ENCODE peak calls at places on chromosomes 5 and 9, in eight cellular contexts. One of them, this sample, is unnamed.

GRCh38 chr5:173246135-173246495 is 11.1 kb upstream of the NKX2-5 start:
- DNase-seq in left ventricle myocardium inferior: no peak
- DNase-seq in neuronal stem cell: no peak
- DNase-seq in foreskin fibroblast: no peak
- DNase-seq in astrocyte: no peak
- DNase-seq in kidney epithelial cell: no peak
- DNase-seq in naive thymus-derived CD4-positive, alpha-beta T cell: no peak
- DNase-seq in ovary: no peak
- DNase-seq in this sample: no peak

GRCh38 chr5:65811004-65811403 is 89.0 kb downstream of the NLN start:
- DNase-seq in left ventricle myocardium inferior: no peak
- DNase-seq in neuronal stem cell: no peak
- DNase-seq in foreskin fibroblast: peak
- DNase-seq in astrocyte: peak
- DNase-seq in kidney epithelial cell: no peak
- DNase-seq in naive thymus-derived CD4-positive, alpha-beta T cell: no peak
- DNase-seq in ovary: no peak
- DNase-seq in this sample: no peak

GRCh38 chr9:36030871-36031270 is 5.8 kb upstream of the RECK start:
- DNase-seq in left ventricle myocardium inferior: no peak
- DNase-seq in neuronal stem cell: no peak
- DNase-seq in foreskin fibroblast: no peak
- DNase-seq in astrocyte: no peak
- DNase-seq in kidney epithelial cell: no peak
- DNase-seq in naive thymus-derived CD4-positive, alpha-beta T cell: no peak
- DNase-seq in ovary: no peak
- DNase-seq in this sample: no peak

GRCh38 chr5:55868846-55869245 is 17.7 kb downstream of the IL31RA start:
- DNase-seq in left ventricle myocardium inferior: no peak
- DNase-seq in neuronal stem cell: no peak
- DNase-seq in foreskin fibroblast: peak
- DNase-seq in astrocyte: peak
- DNase-seq in kidney epithelial cell: peak
- DNase-seq in naive thymus-derived CD4-positive, alpha-beta T cell: no peak
- DNase-seq in ovary: no peak
- DNase-seq in this sample: no peak

GRCh38 chr5:78320461-78320860 is 26.0 kb upstream of the AP3B1 start:
- DNase-seq in left ventricle myocardium inferior: no peak
- DNase-seq in neuronal stem cell: no peak
- DNase-seq in foreskin fibroblast: peak
- DNase-seq in astrocyte: peak
- DNase-seq in kidney epithelial cell: no peak
- DNase-seq in naive thymus-derived CD4-positive, alpha-beta T cell: no peak
- DNase-seq in ovary: no peak
- DNase-seq in this sample: peak

GRCh38 chr5:1161832-1162229 is 39.6 kb upstream of the SLC6A19 start:
- DNase-seq in left ventricle myocardium inferior: peak
- DNase-seq in neuronal stem cell: no peak
- DNase-seq in foreskin fibroblast: no peak
- DNase-seq in astrocyte: no peak
- DNase-seq in kidney epithelial cell: no peak
- DNase-seq in naive thymus-derived CD4-positive, alpha-beta T cell: no peak
- DNase-seq in ovary: no peak
- DNase-seq in this sample: no peak

GRCh38 chr9:76269789-76270188 is 124.4 kb downstream of the RFK start:
- DNase-seq in left ventricle myocardium inferior: no peak
- DNase-seq in neuronal stem cell: no peak
- DNase-seq in foreskin fibroblast: no peak
- DNase-seq in astrocyte: peak
- DNase-seq in kidney epithelial cell: no peak
- DNase-seq in naive thymus-derived CD4-positive, alpha-beta T cell: no peak
- DNase-seq in ovary: no peak
- DNase-seq in this sample: no peak

GRCh38 chr5:132873930-132874271 is 433 bp downstream of the LEAP2 start:
- DNase-seq in left ventricle myocardium inferior: no peak
- DNase-seq in neuronal stem cell: no peak
- DNase-seq in foreskin fibroblast: no peak
- DNase-seq in astrocyte: no peak
- DNase-seq in kidney epithelial cell: no peak
- DNase-seq in naive thymus-derived CD4-positive, alpha-beta T cell: no peak
- DNase-seq in ovary: no peak
- DNase-seq in this sample: no peak

GRCh38 chr5:1119312-1119831 is 7.5 kb upstream of the SLC12A7 start:
- DNase-seq in left ventricle myocardium inferior: no peak
- DNase-seq in neuronal stem cell: no peak
- DNase-seq in foreskin fibroblast: no peak
- DNase-seq in astrocyte: no peak
- DNase-seq in kidney epithelial cell: no peak
- DNase-seq in naive thymus-derived CD4-positive, alpha-beta T cell: no peak
- DNase-seq in ovary: no peak
- DNase-seq in this sample: no peak

GRCh38 chr5:75009559-75010230 is 42.7 kb downstream of the GCNT4 start:
- DNase-seq in left ventricle myocardium inferior: no peak
- DNase-seq in neuronal stem cell: no peak
- DNase-seq in foreskin fibroblast: no peak
- DNase-seq in astrocyte: no peak
- DNase-seq in kidney epithelial cell: no peak
- DNase-seq in naive thymus-derived CD4-positive, alpha-beta T cell: no peak
- DNase-seq in ovary: no peak
- DNase-seq in this sample: peak

GRCh38 chr9:129596541-129597328 is 24.2 kb downstream of the C9orf50 start:
- DNase-seq in left ventricle myocardium inferior: peak
- DNase-seq in neuronal stem cell: peak
- DNase-seq in foreskin fibroblast: peak
- DNase-seq in astrocyte: peak
- DNase-seq in kidney epithelial cell: no peak
- DNase-seq in naive thymus-derived CD4-positive, alpha-beta T cell: no peak
- DNase-seq in ovary: peak
- DNase-seq in this sample: no peak

GRCh38 chr9:112180387-112180881 is 5.3 kb upstream of the SUSD1 start:
- DNase-seq in left ventricle myocardium inferior: no peak
- DNase-seq in neuronal stem cell: no peak
- DNase-seq in foreskin fibroblast: no peak
- DNase-seq in astrocyte: peak
- DNase-seq in kidney epithelial cell: no peak
- DNase-seq in naive thymus-derived CD4-positive, alpha-beta T cell: no peak
- DNase-seq in ovary: no peak
- DNase-seq in this sample: peak

GRCh38 chr5:107228237-107228636 is 442.5 kb downstream of the EFNA5 start:
- DNase-seq in left ventricle myocardium inferior: no peak
- DNase-seq in neuronal stem cell: no peak
- DNase-seq in foreskin fibroblast: no peak
- DNase-seq in astrocyte: no peak
- DNase-seq in kidney epithelial cell: no peak
- DNase-seq in naive thymus-derived CD4-positive, alpha-beta T cell: no peak
- DNase-seq in ovary: no peak
- DNase-seq in this sample: no peak

GRCh38 chr5:41681820-41682219 is 171.4 kb upstream of the PLCXD3 start:
- DNase-seq in left ventricle myocardium inferior: no peak
- DNase-seq in neuronal stem cell: no peak
- DNase-seq in foreskin fibroblast: no peak
- DNase-seq in astrocyte: no peak
- DNase-seq in kidney epithelial cell: no peak
- DNase-seq in naive thymus-derived CD4-positive, alpha-beta T cell: no peak
- DNase-seq in ovary: no peak
- DNase-seq in this sample: no peak

GRCh38 chr5:174425271-174425963 is 299.0 kb upstream of the MSX2 start:
- DNase-seq in left ventricle myocardium inferior: no peak
- DNase-seq in neuronal stem cell: no peak
- DNase-seq in foreskin fibroblast: no peak
- DNase-seq in astrocyte: no peak
- DNase-seq in kidney epithelial cell: no peak
- DNase-seq in naive thymus-derived CD4-positive, alpha-beta T cell: no peak
- DNase-seq in ovary: no peak
- DNase-seq in this sample: no peak

GRCh38 chr5:14487896-14488570 is 93.6 kb upstream of the OTULINL start:
- DNase-seq in left ventricle myocardium inferior: no peak
- DNase-seq in neuronal stem cell: no peak
- DNase-seq in foreskin fibroblast: no peak
- DNase-seq in astrocyte: no peak
- DNase-seq in kidney epithelial cell: no peak
- DNase-seq in naive thymus-derived CD4-positive, alpha-beta T cell: no peak
- DNase-seq in ovary: no peak
- DNase-seq in this sample: no peak

GRCh38 chr9:122209451-122209850 is 19.3 kb downstream of the LHX6 start:
- DNase-seq in left ventricle myocardium inferior: no peak
- DNase-seq in neuronal stem cell: no peak
- DNase-seq in foreskin fibroblast: no peak
- DNase-seq in astrocyte: no peak
- DNase-seq in kidney epithelial cell: no peak
- DNase-seq in naive thymus-derived CD4-positive, alpha-beta T cell: no peak
- DNase-seq in ovary: no peak
- DNase-seq in this sample: no peak

GRCh38 chr9:98960409-98960808 is 16.7 kb downstream of the COL15A1 start:
- DNase-seq in left ventricle myocardium inferior: no peak
- DNase-seq in neuronal stem cell: no peak
- DNase-seq in foreskin fibroblast: no peak
- DNase-seq in astrocyte: no peak
- DNase-seq in kidney epithelial cell: no peak
- DNase-seq in naive thymus-derived CD4-positive, alpha-beta T cell: no peak
- DNase-seq in ovary: no peak
- DNase-seq in this sample: no peak

GRCh38 chr5:174721522-174722432 is 2.6 kb upstream of the MSX2 start:
- DNase-seq in left ventricle myocardium inferior: no peak
- DNase-seq in neuronal stem cell: no peak
- DNase-seq in foreskin fibroblast: no peak
- DNase-seq in astrocyte: no peak
- DNase-seq in kidney epithelial cell: no peak
- DNase-seq in naive thymus-derived CD4-positive, alpha-beta T cell: no peak
- DNase-seq in ovary: no peak
- DNase-seq in this sample: no peak

GRCh38 chr5:33834334-33834733 is 57.5 kb downstream of the ADAMTS12 start:
- DNase-seq in left ventricle myocardium inferior: no peak
- DNase-seq in neuronal stem cell: no peak
- DNase-seq in foreskin fibroblast: peak
- DNase-seq in astrocyte: peak
- DNase-seq in kidney epithelial cell: no peak
- DNase-seq in naive thymus-derived CD4-positive, alpha-beta T cell: no peak
- DNase-seq in ovary: no peak
- DNase-seq in this sample: no peak

GRCh38 chr5:15983392-15983791 is 196.2 kb downstream of the MARCHF11 start:
- DNase-seq in left ventricle myocardium inferior: no peak
- DNase-seq in neuronal stem cell: no peak
- DNase-seq in foreskin fibroblast: no peak
- DNase-seq in astrocyte: no peak
- DNase-seq in kidney epithelial cell: no peak
- DNase-seq in naive thymus-derived CD4-positive, alpha-beta T cell: no peak
- DNase-seq in ovary: no peak
- DNase-seq in this sample: no peak

DNA sequence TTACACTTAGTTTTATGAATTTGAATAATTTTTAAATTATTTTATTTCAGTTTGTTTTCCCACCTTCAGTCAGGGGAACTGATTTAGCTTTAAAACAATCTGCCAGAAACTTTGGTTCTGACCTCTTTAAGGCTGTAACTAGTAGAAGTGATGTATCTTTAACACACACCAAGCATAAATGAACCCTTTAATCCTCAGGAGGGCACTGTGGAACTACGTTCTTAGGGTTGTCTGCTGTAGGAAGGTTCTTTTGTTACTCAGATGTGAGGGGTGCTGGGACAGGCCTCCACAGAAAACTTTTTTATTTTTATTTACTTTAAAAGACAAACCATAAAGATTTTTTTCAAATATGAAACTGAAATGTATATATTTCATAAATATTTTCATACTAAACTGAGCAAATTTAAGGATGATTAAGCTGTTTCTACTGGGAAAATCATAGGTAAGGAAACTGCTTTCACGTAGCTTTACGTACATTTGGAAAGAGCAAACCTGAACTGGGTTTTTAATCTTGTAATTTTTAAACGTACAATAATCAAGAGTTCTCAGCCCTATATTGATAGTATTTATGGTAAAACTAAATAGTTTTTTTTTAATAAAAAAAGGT is 5.3 kb downstream of the KLF4 start:
- DNase-seq in left ventricle myocardium inferior: no peak
- DNase-seq in neuronal stem cell: peak
- DNase-seq in foreskin fibroblast: peak
- DNase-seq in astrocyte: peak
- DNase-seq in kidney epithelial cell: no peak
- DNase-seq in naive thymus-derived CD4-positive, alpha-beta T cell: no peak
- DNase-seq in ovary: peak
- DNase-seq in this sample: peak
- H3K4me3 ChIP-seq in left ventricle myocardium inferior: peak
- H3K4me3 ChIP-seq in neuronal stem cell: no peak
- H3K4me3 ChIP-seq in foreskin fibroblast: no peak
- H3K4me3 ChIP-seq in astrocyte: no peak
- H3K4me3 ChIP-seq in kidney epithelial cell: no peak
- H3K4me3 ChIP-seq in naive thymus-derived CD4-positive, alpha-beta T cell: no peak
- H3K4me3 ChIP-seq in ovary: no peak
- H3K4me3 ChIP-seq in this sample: no peak

GRCh38 chr9:127973169-127974001 is 7.4 kb downstream of the EEIG1 start:
- DNase-seq in left ventricle myocardium inferior: peak
- DNase-seq in neuronal stem cell: no peak
- DNase-seq in foreskin fibroblast: no peak
- DNase-seq in astrocyte: no peak
- DNase-seq in kidney epithelial cell: no peak
- DNase-seq in naive thymus-derived CD4-positive, alpha-beta T cell: no peak
- DNase-seq in ovary: no peak
- DNase-seq in this sample: no peak
- H3K4me3 ChIP-seq in left ventricle myocardium inferior: peak
- H3K4me3 ChIP-seq in neuronal stem cell: no peak
- H3K4me3 ChIP-seq in foreskin fibroblast: no peak
- H3K4me3 ChIP-seq in astrocyte: no peak
- H3K4me3 ChIP-seq in kidney epithelial cell: no peak
- H3K4me3 ChIP-seq in naive thymus-derived CD4-positive, alpha-beta T cell: peak
- H3K4me3 ChIP-seq in ovary: no peak
- H3K4me3 ChIP-seq in this sample: no peak

DNA sequence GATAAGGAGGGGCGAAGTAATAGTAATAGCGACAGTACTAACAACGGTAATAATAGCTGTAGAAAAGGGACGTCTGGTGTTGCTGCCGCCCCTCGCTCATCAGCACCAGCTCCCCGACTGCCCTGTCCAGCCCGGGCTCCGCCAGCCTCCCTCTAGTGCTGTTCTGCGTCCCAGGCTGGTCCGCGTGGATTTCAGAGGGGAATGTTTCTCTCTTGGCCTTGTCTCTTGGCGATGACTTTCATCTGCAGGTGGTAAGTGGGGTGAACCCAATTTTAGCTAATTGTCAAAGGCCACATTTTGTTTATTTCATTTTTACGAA is 592 bp downstream of the SNCAIP start:
- DNase-seq in left ventricle myocardium inferior: peak
- DNase-seq in neuronal stem cell: peak
- DNase-seq in foreskin fibroblast: no peak
- DNase-seq in astrocyte: peak
- DNase-seq in kidney epithelial cell: no peak
- DNase-seq in naive thymus-derived CD4-positive, alpha-beta T cell: no peak
- DNase-seq in ovary: peak
- DNase-seq in this sample: no peak
- H3K4me3 ChIP-seq in left ventricle myocardium inferior: peak
- H3K4me3 ChIP-seq in neuronal stem cell: peak
- H3K4me3 ChIP-seq in foreskin fibroblast: peak
- H3K4me3 ChIP-seq in astrocyte: peak
- H3K4me3 ChIP-seq in kidney epithelial cell: peak
- H3K4me3 ChIP-seq in naive thymus-derived CD4-positive, alpha-beta T cell: no peak
- H3K4me3 ChIP-seq in ovary: peak
- H3K4me3 ChIP-seq in this sample: no peak

DNA sequence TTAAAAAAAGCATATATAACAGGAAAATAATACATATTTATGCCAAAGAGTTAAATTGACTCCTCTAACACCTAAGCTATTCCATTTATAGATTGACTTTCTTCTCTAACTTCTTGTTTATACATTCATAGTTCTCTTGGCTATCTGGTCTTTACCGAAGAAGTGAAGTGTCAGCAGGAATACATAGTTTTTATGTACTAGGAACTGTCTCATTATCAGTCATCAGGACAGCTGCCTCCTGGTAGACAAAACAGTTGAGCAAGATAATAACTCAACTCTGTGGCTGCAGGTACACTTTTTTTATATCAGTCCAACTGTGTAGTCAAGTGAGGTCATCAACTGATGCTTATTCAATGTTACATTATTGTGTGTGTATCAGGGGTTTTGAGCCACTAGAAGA is 1436.0 kb upstream of the NUDT12 start:
- DNase-seq in left ventricle myocardium inferior: no peak
- DNase-seq in neuronal stem cell: no peak
- DNase-seq in foreskin fibroblast: no peak
- DNase-seq in astrocyte: no peak
- DNase-seq in kidney epithelial cell: no peak
- DNase-seq in naive thymus-derived CD4-positive, alpha-beta T cell: no peak
- DNase-seq in ovary: no peak
- DNase-seq in this sample: no peak
- H3K4me3 ChIP-seq in left ventricle myocardium inferior: no peak
- H3K4me3 ChIP-seq in neuronal stem cell: no peak
- H3K4me3 ChIP-seq in foreskin fibroblast: no peak
- H3K4me3 ChIP-seq in astrocyte: no peak
- H3K4me3 ChIP-seq in kidney epithelial cell: no peak
- H3K4me3 ChIP-seq in naive thymus-derived CD4-positive, alpha-beta T cell: no peak
- H3K4me3 ChIP-seq in ovary: no peak
- H3K4me3 ChIP-seq in this sample: no peak

This sample was measured in Jurkat, Clone E6-1.